ENCODE peak calls at places on chromosomes 5 and 9, in seven cellular contexts. One of them, this sample, is unnamed.

GRCh38 chr9:7298123-7298522 is 501.5 kb downstream of the DMAC1 start:
- DNase-seq in ovary: no peak
- DNase-seq in A549: no peak
- DNase-seq in GM12878: peak; percentile 92
- DNase-seq in tibial nerve: no peak
- DNase-seq in sigmoid colon: no peak
- DNase-seq in HCT116: no peak
- DNase-seq in this sample: no peak

GRCh38 chr5:122187426-122187825 is 58.1 kb downstream of the ZNF474 start:
- DNase-seq in tibial nerve: no peak
- DNase-seq in sigmoid colon: no peak
- DNase-seq in A549: no peak
- DNase-seq in HCT116: no peak
- DNase-seq in GM12878: no peak
- DNase-seq in ovary: no peak
- DNase-seq in this sample: peak; percentile 46

GRCh38 chr5:72036951-72037350 is 70.3 kb upstream of the MAP1B start:
- DNase-seq in HCT116: no peak
- DNase-seq in sigmoid colon: no peak
- DNase-seq in ovary: no peak
- DNase-seq in GM12878: no peak
- DNase-seq in tibial nerve: no peak
- DNase-seq in A549: no peak
- DNase-seq in this sample: no peak

GRCh38 chr9:20197976-20198685 is 409.3 kb upstream of the SLC24A2 start:
- DNase-seq in A549: no peak
- DNase-seq in HCT116: no peak
- DNase-seq in tibial nerve: no peak
- DNase-seq in ovary: no peak
- DNase-seq in sigmoid colon: no peak
- DNase-seq in GM12878: no peak
- DNase-seq in this sample: no peak

GRCh38 chr9:116812231-116813028 is 125.3 kb downstream of the TRIM32 start:
- DNase-seq in GM12878: no peak
- DNase-seq in sigmoid colon: no peak
- DNase-seq in tibial nerve: no peak
- DNase-seq in A549: no peak
- DNase-seq in ovary: no peak
- DNase-seq in HCT116: no peak
- DNase-seq in this sample: no peak

GRCh38 chr5:100779669-100780375 is 123.3 kb downstream of the ST8SIA4 start:
- DNase-seq in GM12878: no peak
- DNase-seq in A549: no peak
- DNase-seq in tibial nerve: peak; percentile 71
- DNase-seq in HCT116: no peak
- DNase-seq in sigmoid colon: no peak
- DNase-seq in ovary: no peak
- DNase-seq in this sample: peak; percentile 1

GRCh38 chr9:134276463-134277245 is 49.6 kb upstream of the RXRA start:
- DNase-seq in HCT116: no peak
- DNase-seq in tibial nerve: no peak
- DNase-seq in ovary: no peak
- DNase-seq in sigmoid colon: no peak
- DNase-seq in GM12878: no peak
- DNase-seq in A549: no peak
- DNase-seq in this sample: no peak

GRCh38 chr5:68771221-68771620 is 322.6 kb upstream of the SLC30A5 start:
- DNase-seq in GM12878: no peak
- DNase-seq in ovary: no peak
- DNase-seq in A549: no peak
- DNase-seq in HCT116: no peak
- DNase-seq in tibial nerve: no peak
- DNase-seq in sigmoid colon: no peak
- DNase-seq in this sample: no peak

GRCh38 chr5:107324071-107324470 is 346.7 kb downstream of the EFNA5 start:
- DNase-seq in GM12878: no peak
- DNase-seq in HCT116: no peak
- DNase-seq in A549: no peak
- DNase-seq in tibial nerve: no peak
- DNase-seq in ovary: no peak
- DNase-seq in sigmoid colon: no peak
- DNase-seq in this sample: no peak

GRCh38 chr5:80960531-80961375 is 590 bp downstream of the RASGRF2 start:
- DNase-seq in GM12878: no peak
- DNase-seq in sigmoid colon: no peak
- DNase-seq in A549: peak; percentile 47
- DNase-seq in HCT116: no peak
- DNase-seq in tibial nerve: peak; percentile 35
- DNase-seq in ovary: peak; percentile 65
- DNase-seq in this sample: peak; percentile 23

DNA sequence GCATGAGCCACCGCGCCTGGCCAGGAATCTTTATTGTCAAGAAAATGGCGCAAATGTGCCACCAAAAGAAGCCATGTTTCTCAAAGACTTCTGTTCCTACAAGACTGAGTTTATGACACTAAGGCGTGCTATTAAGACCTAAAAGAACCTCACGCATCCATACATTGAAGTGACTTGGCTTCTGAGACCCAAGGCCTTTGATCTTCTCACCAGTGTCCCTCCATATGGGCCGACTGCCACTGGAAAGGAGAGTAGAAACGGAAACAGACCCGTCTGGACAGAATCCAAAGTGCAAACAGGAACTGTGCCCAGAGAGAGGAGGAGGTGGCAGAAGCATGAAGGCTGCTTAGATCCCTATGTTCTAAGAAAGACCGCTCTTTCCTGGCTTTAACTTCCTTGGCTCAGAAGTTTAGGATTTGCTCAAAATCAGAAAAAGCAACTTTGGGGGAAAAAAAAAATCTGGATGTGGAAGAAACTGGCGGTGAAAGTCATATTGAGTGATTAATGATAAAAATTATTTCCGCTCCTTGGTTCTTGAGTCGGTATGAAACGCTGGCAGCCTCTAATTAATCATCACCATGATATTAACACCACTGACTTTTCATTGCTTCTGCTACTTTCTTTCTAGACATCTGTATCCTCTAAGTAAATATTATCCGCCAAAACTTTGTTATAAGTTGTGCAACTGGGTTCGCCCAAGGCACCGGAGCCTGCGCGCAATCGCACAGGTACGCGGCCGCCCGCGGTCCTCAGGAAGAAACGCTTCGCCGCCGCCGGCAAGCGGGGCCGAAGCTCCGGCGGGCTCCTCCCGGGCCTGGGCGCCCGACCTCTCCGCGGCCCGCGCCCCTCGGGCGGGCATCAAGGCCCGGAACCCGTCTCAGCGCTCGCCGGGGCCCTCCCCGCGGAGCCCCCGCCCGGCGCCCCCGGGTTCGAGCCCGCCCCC is 730 bp downstream of the DAP start:
- DNase-seq in HCT116: peak; percentile 31
- DNase-seq in tibial nerve: peak; percentile 32
- DNase-seq in GM12878: no peak
- DNase-seq in ovary: peak; percentile 53
- DNase-seq in A549: peak; percentile 52
- DNase-seq in sigmoid colon: peak; percentile 71
- DNase-seq in this sample: peak; percentile 70
- TF ChIP-seq POLR2A in HCT116: no peak
- TF ChIP-seq POLR2A in tibial nerve: no peak
- TF ChIP-seq POLR2A in GM12878: no peak
- TF ChIP-seq POLR2A in ovary: no peak
- TF ChIP-seq POLR2A in A549: no peak
- TF ChIP-seq POLR2A in sigmoid colon: no peak
- TF ChIP-seq POLR2A in this sample: peak; percentile 21

GRCh38 chr5:43514471-43514815 is 505 bp downstream of the C5orf34 start:
- DNase-seq in A549: no peak
- DNase-seq in tibial nerve: no peak
- DNase-seq in HCT116: no peak
- DNase-seq in ovary: no peak
- DNase-seq in sigmoid colon: no peak
- DNase-seq in GM12878: no peak
- DNase-seq in this sample: peak; percentile 76

GRCh38 chr5:43515678-43516048 is 715 bp upstream of the C5orf34 start:
- DNase-seq in HCT116: no peak
- DNase-seq in A549: no peak
- DNase-seq in ovary: no peak
- DNase-seq in sigmoid colon: no peak
- DNase-seq in GM12878: no peak
- DNase-seq in tibial nerve: no peak
- DNase-seq in this sample: no peak

GRCh38 chr5:43520615-43521014 is 5.7 kb upstream of the C5orf34 start:
- DNase-seq in tibial nerve: no peak
- DNase-seq in sigmoid colon: no peak
- DNase-seq in A549: no peak
- DNase-seq in HCT116: no peak
- DNase-seq in GM12878: no peak
- DNase-seq in ovary: no peak
- DNase-seq in this sample: no peak

GRCh38 chr5:43514816-43515677 is at the start of gene C5orf34:
- DNase-seq in sigmoid colon: peak; percentile 98
- DNase-seq in tibial nerve: peak; percentile 99
- DNase-seq in GM12878: peak; percentile 79
- DNase-seq in A549: peak; percentile 96
- DNase-seq in ovary: peak; percentile 95
- DNase-seq in HCT116: peak; percentile 90
- DNase-seq in this sample: peak; percentile 95
- TF ChIP-seq POLR2A in sigmoid colon: peak; percentile 59
- TF ChIP-seq POLR2A in tibial nerve: peak; percentile 56
- TF ChIP-seq POLR2A in GM12878: peak; percentile 80
- TF ChIP-seq POLR2A in A549: peak; percentile 78
- TF ChIP-seq POLR2A in ovary: peak; percentile 22
- TF ChIP-seq POLR2A in HCT116: peak; percentile 94
- TF ChIP-seq POLR2A in this sample: peak; percentile 95

GRCh38 chr5:150376799-150377771 is 19.6 kb downstream of the TCOF1 start:
- DNase-seq in tibial nerve: no peak
- DNase-seq in sigmoid colon: no peak
- DNase-seq in ovary: no peak
- DNase-seq in GM12878: no peak
- DNase-seq in HCT116: no peak
- DNase-seq in A549: no peak
- DNase-seq in this sample: no peak
- TF ChIP-seq POLR2A in tibial nerve: no peak
- TF ChIP-seq POLR2A in sigmoid colon: no peak
- TF ChIP-seq POLR2A in ovary: no peak
- TF ChIP-seq POLR2A in GM12878: peak; percentile 51
- TF ChIP-seq POLR2A in HCT116: no peak
- TF ChIP-seq POLR2A in A549: no peak
- TF ChIP-seq POLR2A in this sample: no peak

GRCh38 chr5:94618493-94619328 is at the start of the genes KIAA0825 and SLF1:
- DNase-seq in A549: peak; percentile 87
- DNase-seq in tibial nerve: peak; percentile 78
- DNase-seq in ovary: peak; percentile 79
- DNase-seq in HCT116: peak; percentile 74
- DNase-seq in sigmoid colon: peak; percentile 91
- DNase-seq in GM12878: peak; percentile 39
- DNase-seq in this sample: peak; percentile 89
- TF ChIP-seq POLR2A in A549: peak; percentile 73
- TF ChIP-seq POLR2A in tibial nerve: no peak
- TF ChIP-seq POLR2A in ovary: no peak
- TF ChIP-seq POLR2A in HCT116: no peak
- TF ChIP-seq POLR2A in sigmoid colon: no peak
- TF ChIP-seq POLR2A in GM12878: peak; percentile 80
- TF ChIP-seq POLR2A in this sample: peak; percentile 65

GRCh38 chr9:98168952-98169488 is 23.4 kb downstream of the CORO2A start:
- DNase-seq in ovary: no peak
- DNase-seq in sigmoid colon: peak; percentile 50
- DNase-seq in tibial nerve: no peak
- DNase-seq in A549: no peak
- DNase-seq in GM12878: peak; percentile 65
- DNase-seq in HCT116: no peak
- DNase-seq in this sample: no peak
- TF ChIP-seq POLR2A in ovary: no peak
- TF ChIP-seq POLR2A in sigmoid colon: no peak
- TF ChIP-seq POLR2A in tibial nerve: no peak
- TF ChIP-seq POLR2A in A549: no peak
- TF ChIP-seq POLR2A in GM12878: peak; percentile 73
- TF ChIP-seq POLR2A in HCT116: no peak
- TF ChIP-seq POLR2A in this sample: no peak

GRCh38 chr5:87266914-87267573 is 639 bp upstream of the RASA1 start:
- DNase-seq in A549: no peak
- DNase-seq in sigmoid colon: no peak
- DNase-seq in tibial nerve: no peak
- DNase-seq in ovary: no peak
- DNase-seq in HCT116: no peak
- DNase-seq in GM12878: no peak
- DNase-seq in this sample: no peak

GRCh38 chr5:87263498-87263897 is 4.2 kb upstream of the RASA1 start:
- DNase-seq in sigmoid colon: no peak
- DNase-seq in GM12878: no peak
- DNase-seq in HCT116: no peak
- DNase-seq in ovary: no peak
- DNase-seq in tibial nerve: no peak
- DNase-seq in A549: no peak
- DNase-seq in this sample: no peak

GRCh38 chr5:87267574-87268125 is at the start of gene RASA1:
- DNase-seq in GM12878: peak; percentile 76
- DNase-seq in HCT116: peak; percentile 90
- DNase-seq in ovary: peak; percentile 95
- DNase-seq in tibial nerve: peak; percentile 90
- DNase-seq in A549: peak; percentile 94
- DNase-seq in sigmoid colon: peak; percentile 96
- DNase-seq in this sample: peak; percentile 84

GRCh38 chr5:87268970-87269377 is 1.3 kb downstream of the RASA1 start:
- DNase-seq in HCT116: no peak
- DNase-seq in A549: no peak
- DNase-seq in tibial nerve: no peak
- DNase-seq in GM12878: no peak
- DNase-seq in sigmoid colon: no peak
- DNase-seq in ovary: no peak
- DNase-seq in this sample: no peak

DNA sequence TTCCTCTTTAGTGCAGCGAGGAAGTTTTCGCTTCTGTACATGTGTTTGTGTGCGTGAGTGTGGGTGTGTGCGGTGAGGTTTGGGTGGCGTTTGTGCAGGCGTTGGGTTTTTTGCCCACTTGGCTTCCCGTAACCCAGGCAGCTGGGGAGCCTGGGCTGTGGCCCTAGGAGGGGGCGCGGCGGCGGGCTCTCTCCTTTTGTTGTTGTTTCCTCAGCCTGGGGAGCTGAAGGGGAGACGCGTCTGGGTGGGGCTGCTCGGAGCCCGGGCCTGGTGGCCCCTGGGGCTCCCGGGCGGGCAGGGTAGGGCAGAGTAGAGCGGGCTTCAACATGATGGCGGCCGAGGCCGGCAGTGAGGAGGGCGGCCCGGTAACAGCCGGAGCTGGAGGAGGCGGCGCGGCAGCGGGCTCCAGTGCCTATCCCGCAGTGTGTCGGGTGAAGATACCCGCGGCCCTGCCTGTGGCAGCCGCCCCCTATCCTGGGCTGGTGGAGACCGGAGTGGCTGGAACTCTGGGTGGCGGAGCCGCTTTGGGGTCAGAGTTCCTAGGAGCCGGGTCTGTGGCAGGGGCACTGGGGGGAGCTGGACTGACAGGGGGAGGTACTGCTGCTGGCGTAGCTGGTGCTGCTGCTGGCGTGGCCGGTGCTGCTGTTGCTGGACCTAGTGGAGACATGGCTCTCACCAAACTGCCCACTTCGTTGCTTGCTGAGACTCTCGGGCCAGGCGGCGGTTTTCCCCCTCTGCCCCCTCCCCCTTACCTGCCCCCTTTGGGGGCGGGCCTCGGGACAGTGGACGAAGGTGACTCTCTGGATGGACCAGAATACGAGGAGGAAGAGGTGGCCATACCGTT is 665 bp downstream of the RASA1 start:
- DNase-seq in A549: peak; percentile 74
- DNase-seq in HCT116: peak; percentile 56
- DNase-seq in GM12878: peak; percentile 51
- DNase-seq in tibial nerve: peak; percentile 49
- DNase-seq in ovary: peak; percentile 63
- DNase-seq in sigmoid colon: peak; percentile 77
- DNase-seq in this sample: peak; percentile 85
- TF ChIP-seq POLR2A in A549: peak; percentile 49
- TF ChIP-seq POLR2A in HCT116: no peak
- TF ChIP-seq POLR2A in GM12878: peak; percentile 82
- TF ChIP-seq POLR2A in tibial nerve: no peak
- TF ChIP-seq POLR2A in ovary: no peak
- TF ChIP-seq POLR2A in sigmoid colon: no peak
- TF ChIP-seq POLR2A in this sample: peak; percentile 1

This sample was measured in erythroblast.